ENCODE peak calls at places on chromosomes 7 and 10, in eight cellular contexts. Y is fibroblast of mammary gland, P is heart left ventricle, V is suprapubic skin, E is A549, R is stomach, U is esophagus squamous epithelium, A is prostate gland. C is an unnamed sample.

GRCh38 chr10:29811751-29812427 is 177.1 kb upstream of the SVIL start:
- DNase-seq in U (no peak), P (peak), V (no peak), Y (peak), R (no peak), E (peak), A (peak), C (peak)

GRCh38 chr10:80197972-80198591 is 7.3 kb downstream of the ANXA11 start:
- DNase-seq in V (no peak), P (no peak), R (peak), U (no peak), A (no peak), E (no peak), Y (no peak), C (no peak)

GRCh38 chr7:37942934-37943610 is 22.6 kb downstream of the EPDR1 start:
- DNase-seq in P (peak), R (no peak), E (peak), U (no peak), Y (peak), V (no peak), A (no peak), C (peak)

GRCh38 chr10:123507298-123507697 is 158.9 kb upstream of the GPR26 start:
- DNase-seq in P (no peak), Y (no peak), U (no peak), A (no peak), R (no peak), E (no peak), V (no peak), C (no peak)

GRCh38 chr10:80567292-80567691 is 29.6 kb downstream of the SH2D4B start:
- DNase-seq in R (no peak), Y (no peak), A (no peak), E (peak), U (no peak), P (no peak), V (no peak), C (no peak)

GRCh38 chr7:116305485-116306408 is 95.4 kb downstream of the TES start:
- DNase-seq in P (no peak), Y (peak), U (no peak), A (no peak), V (no peak), E (peak), R (no peak), C (peak)

GRCh38 chr7:87475359-87476178 is at the start of gene ABCB4:
- DNase-seq in A (no peak), E (no peak), Y (no peak), P (peak), R (no peak), V (peak), U (no peak), C (no peak)

GRCh38 chr10:11381023-11381422 is 230.4 kb downstream of the USP6NL start:
- DNase-seq in U (no peak), P (no peak), Y (peak), R (no peak), V (no peak), E (no peak), A (no peak), C (no peak)

GRCh38 chr10:13743101-13743693 is 156.4 kb downstream of the PRPF18 start:
- DNase-seq in U (no peak), E (no peak), Y (peak), P (peak), A (no peak), R (no peak), V (no peak), C (no peak)

GRCh38 chr10:121854809-121855445 is 72.9 kb downstream of the ATE1 start:
- DNase-seq in E (no peak), R (no peak), U (no peak), V (no peak), A (no peak), P (no peak), Y (no peak), C (peak)

GRCh38 chr7:46908770-46909169 is 673.1 kb downstream of the TNS3 start:
- DNase-seq in Y (peak), P (no peak), E (no peak), U (no peak), R (no peak), A (no peak), V (no peak), C (no peak)

GRCh38 chr7:114502454-114503254 is 88.0 kb downstream of the FOXP2 start:
- DNase-seq in V (no peak), R (no peak), P (no peak), Y (peak), U (no peak), A (no peak), E (no peak), C (no peak)

GRCh38 chr7:129780257-129781127 is 169.0 kb downstream of the NRF1 start:
- DNase-seq in A (peak), Y (no peak), U (no peak), R (peak), V (peak), E (peak), P (no peak), C (peak)

GRCh38 chr10:112689327-112689726 is 242.3 kb downstream of the VTI1A start:
- DNase-seq in P (peak), V (no peak), A (no peak), U (no peak), E (peak), R (no peak), Y (peak), C (peak)
- TF ChIP-seq CTCF in P (peak), V (peak), A (no peak), U (no peak), E (peak), R (no peak), Y (peak), C (peak)

DNA sequence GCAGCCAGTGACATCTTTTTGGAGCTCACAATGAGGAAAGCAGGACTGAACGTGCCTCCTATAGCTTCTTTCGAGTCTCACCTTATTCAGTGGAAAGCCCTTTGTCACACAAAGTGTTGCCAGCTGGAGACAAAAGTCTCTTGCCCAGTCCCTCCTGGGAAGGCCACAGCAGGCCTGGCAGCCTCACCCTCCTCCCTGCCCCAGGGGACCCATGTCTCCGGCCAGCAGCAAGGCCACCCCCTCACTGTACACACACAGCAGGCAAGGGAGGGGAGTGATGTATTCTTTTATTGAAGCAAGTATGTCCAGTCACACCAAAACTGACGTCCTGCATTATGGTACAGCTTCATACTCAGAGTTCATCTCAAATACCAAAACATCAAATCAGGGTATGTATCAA is 56.0 kb downstream of the CSGALNACT2 start:
- DNase-seq in V (no peak), E (no peak), R (no peak), P (no peak), Y (no peak), A (no peak), U (no peak), C (no peak)
- TF ChIP-seq CTCF in V (no peak), E (no peak), R (no peak), P (no peak), Y (no peak), A (no peak), U (no peak), C (no peak)

DNA sequence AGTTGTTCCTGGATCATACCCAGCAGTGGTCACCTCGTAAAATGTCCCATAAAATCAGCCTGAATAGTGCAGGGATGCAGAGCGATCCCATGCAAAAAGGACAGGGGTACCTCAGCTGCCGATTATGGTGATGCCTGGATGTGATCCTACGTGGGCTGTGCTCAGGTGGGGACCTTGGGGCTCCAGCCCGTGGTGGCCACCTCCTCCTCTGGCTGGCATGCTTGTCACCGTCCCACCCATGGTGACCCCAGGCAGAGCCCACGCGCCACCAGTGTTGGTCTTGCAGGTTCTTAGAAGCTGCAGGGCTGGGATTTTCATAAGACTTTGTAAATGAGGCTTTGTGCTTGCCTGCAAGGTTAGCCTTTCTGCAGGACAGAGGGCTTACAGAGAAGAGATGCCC is 97.2 kb downstream of the GLRX3 start:
- DNase-seq in E (no peak), V (no peak), P (no peak), U (no peak), A (no peak), R (peak), Y (no peak), C (no peak)
- TF ChIP-seq CTCF in E (no peak), V (no peak), P (no peak), U (no peak), A (no peak), R (no peak), Y (no peak), C (no peak)

GRCh38 chr10:64041185-64041988 is 520.2 kb downstream of the REEP3 start:
- DNase-seq in R (peak), A (peak), Y (peak), U (peak), P (peak), V (peak), E (peak), C (peak)
- TF ChIP-seq CTCF in R (no peak), A (peak), Y (peak), U (peak), P (peak), V (peak), E (peak), C (peak)

GRCh38 chr10:51073035-51073434 is 1.3 kb upstream of the PRKG1 start:
- DNase-seq in P (no peak), U (no peak), V (no peak), Y (no peak), A (no peak), E (no peak), R (no peak), C (no peak)

GRCh38 chr10:51076442-51076841 is 2.2 kb downstream of the PRKG1 start:
- DNase-seq in Y (no peak), V (no peak), P (no peak), R (no peak), U (no peak), A (no peak), E (no peak), C (no peak)

GRCh38 chr10:51075802-51076201 is 1.5 kb downstream of the PRKG1 start:
- DNase-seq in P (no peak), E (no peak), R (no peak), Y (no peak), U (no peak), A (no peak), V (no peak), C (no peak)

GRCh38 chr10:51074238-51075028 is at the start of gene PRKG1:
- DNase-seq in R (peak), P (peak), V (peak), Y (peak), E (peak), A (peak), U (no peak), C (peak)

DNA sequence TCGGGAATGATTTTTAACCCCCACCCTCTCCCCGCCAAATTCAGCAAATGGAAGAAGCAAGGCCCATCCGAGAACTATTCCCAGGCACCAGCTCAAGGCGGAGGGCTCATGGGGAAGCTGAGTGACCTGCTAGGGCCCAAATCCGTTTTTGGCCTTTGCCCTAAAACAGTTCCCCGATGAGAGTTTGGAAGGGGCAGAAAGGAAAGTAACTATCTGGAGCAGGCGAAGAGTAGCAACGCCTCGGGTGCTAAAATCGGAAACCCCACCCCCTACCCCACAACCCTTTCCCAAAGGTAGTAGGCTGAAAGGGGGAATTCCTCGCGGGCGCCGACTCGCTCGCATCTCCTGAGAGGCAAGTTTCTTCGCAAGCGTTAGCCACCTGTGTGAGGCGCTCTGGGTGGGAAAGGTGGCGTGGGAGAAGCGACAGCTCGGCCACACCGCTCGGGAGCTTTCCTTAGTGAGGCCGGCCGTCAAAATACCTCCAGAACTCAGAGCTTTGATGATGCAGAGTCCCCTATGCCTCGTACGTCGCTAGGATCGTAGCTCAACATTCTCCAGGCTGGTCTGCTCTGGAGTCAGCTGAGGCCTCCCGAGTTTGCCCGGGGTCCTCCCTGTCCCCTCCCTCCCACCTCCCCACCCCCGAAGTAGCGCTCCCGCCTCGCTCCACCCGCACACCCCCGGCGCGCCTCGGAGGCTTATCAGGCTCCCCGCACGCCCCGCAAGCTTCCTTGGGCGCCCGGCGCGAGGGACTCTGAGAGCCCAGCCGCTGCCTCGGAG is 638 bp upstream of the PRKG1 start:
- DNase-seq in U (no peak), Y (no peak), P (peak), R (peak), V (peak), A (peak), E (no peak), C (peak)
- TF ChIP-seq CTCF in U (no peak), Y (no peak), P (no peak), R (no peak), V (no peak), A (no peak), E (no peak), C (no peak)

GRCh38 chr10:132640326-132641125 is 102.9 kb downstream of the INPP5A start:
- DNase-seq in U (no peak), P (no peak), Y (no peak), E (no peak), A (no peak), V (peak), R (no peak), C (no peak)

GRCh38 chr10:132639470-132639869 is 101.9 kb downstream of the INPP5A start:
- DNase-seq in V (no peak), R (no peak), P (no peak), Y (no peak), E (no peak), A (no peak), U (no peak), C (no peak)

GRCh38 chr10:132636358-132636757 is 98.8 kb downstream of the INPP5A start:
- DNase-seq in Y (no peak), U (no peak), V (no peak), P (peak), E (no peak), A (no peak), R (no peak), C (no peak)

GRCh38 chr10:132637477-132638129 is 100.0 kb downstream of the INPP5A start:
- DNase-seq in V (no peak), Y (peak), R (no peak), P (peak), A (peak), E (peak), U (no peak), C (no peak)

DNA sequence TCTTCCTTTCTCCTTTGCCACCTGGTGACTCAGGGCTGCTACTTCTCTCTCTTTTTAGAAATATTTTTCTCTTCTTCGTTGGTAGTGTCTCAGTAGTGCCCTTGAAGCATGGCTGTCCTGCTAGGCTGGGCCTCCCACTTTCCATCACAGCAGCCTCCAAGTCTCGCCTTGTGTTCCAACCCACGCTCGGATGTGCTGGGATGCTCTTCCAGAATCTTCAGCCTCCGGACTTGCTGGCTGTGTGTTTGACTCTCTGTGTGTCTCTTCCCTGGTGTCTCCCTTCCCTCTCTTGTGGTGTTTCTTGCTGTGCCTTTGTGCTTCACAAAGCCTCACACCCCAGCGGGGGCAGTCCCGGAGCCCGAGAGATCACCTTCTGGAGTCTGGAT is 100.5 kb downstream of the INPP5A start:
- DNase-seq in V (peak), E (no peak), R (no peak), A (no peak), Y (no peak), P (peak), U (no peak), C (no peak)
- TF ChIP-seq CTCF in V (no peak), E (peak), R (no peak), A (no peak), Y (no peak), P (peak), U (no peak), C (no peak)